ENCODE peak calls at places on chromosome 12, in eight cellular contexts. H, C, I, W, B, Q, Z and K are unnamed samples.

GRCh38 chr12:121226399-121226798 is 16.5 kb downstream of the P2RX4 start:
- DNase-seq in H (no peak), C (no peak), I (no peak), W (no peak), B (no peak), Q (no peak), Z (no peak), K (no peak)

GRCh38 chr12:32418221-32418620 is 18.9 kb downstream of the FGD4 start:
- DNase-seq in H (no peak), C (no peak), I (no peak), W (no peak), B (no peak), Q (no peak), Z (no peak), K (no peak)

GRCh38 chr12:104370989-104371870 is 67.7 kb downstream of the EID3 start:
- DNase-seq in H (peak; percentile 54), C (no peak), I (no peak), W (no peak), B (peak; percentile 62), Q (no peak), Z (no peak), K (no peak)

GRCh38 chr12:45232771-45233372 is 17.0 kb downstream of the ANO6 start:
- DNase-seq in H (peak; percentile 89), C (no peak), I (peak; percentile 17), W (peak; percentile 63), B (peak; percentile 79), Q (peak; percentile 93), Z (no peak), K (no peak)

GRCh38 chr12:19826988-19827550 is 387.8 kb downstream of the AEBP2 start:
- DNase-seq in H (peak; percentile 21), C (no peak), I (no peak), W (no peak), B (no peak), Q (no peak), Z (no peak), K (no peak)

GRCh38 chr12:32091696-32092095 is 15.0 kb upstream of the BICD1 start:
- DNase-seq in H (no peak), C (no peak), I (no peak), W (no peak), B (no peak), Q (no peak), Z (no peak), K (no peak)

GRCh38 chr12:112908548-112908947 is 1.8 kb downstream of the OAS1 start:
- DNase-seq in H (no peak), C (no peak), I (no peak), W (peak; percentile 7), B (no peak), Q (no peak), Z (no peak), K (no peak)

GRCh38 chr12:27573972-27574371 is 50.0 kb downstream of the PPFIBP1 start:
- DNase-seq in H (peak; percentile 85), C (no peak), I (no peak), W (no peak), B (peak; percentile 81), Q (peak; percentile 57), Z (no peak), K (no peak)

GRCh38 chr12:109762673-109763191 is 49.1 kb downstream of the FAM222A start:
- DNase-seq in H (no peak), C (no peak), I (no peak), W (no peak), B (no peak), Q (no peak), Z (no peak), K (peak; percentile 5)

GRCh38 chr12:115947696-115948062 is 329.8 kb downstream of the MED13L start:
- DNase-seq in H (no peak), C (no peak), I (no peak), W (no peak), B (no peak), Q (no peak), Z (no peak), K (no peak)

GRCh38 chr12:112998997-112999767 is 20.9 kb downstream of the OAS2 start:
- DNase-seq in H (no peak), C (no peak), I (no peak), W (no peak), B (no peak), Q (no peak), Z (no peak), K (no peak)

GRCh38 chr12:131642101-131642540 is 68.8 kb upstream of the SFSWAP start:
- DNase-seq in H (no peak), C (no peak), I (peak; percentile 27), W (no peak), B (no peak), Q (no peak), Z (no peak), K (no peak)

GRCh38 chr12:29255061-29255460 is 106.0 kb downstream of the FAR2 start:
- DNase-seq in H (no peak), C (no peak), I (no peak), W (no peak), B (no peak), Q (no peak), Z (no peak), K (no peak)

GRCh38 chr12:116015525-116015924 is 262.0 kb downstream of the MED13L start:
- DNase-seq in H (peak; percentile 75), C (no peak), I (peak; percentile 16), W (no peak), B (peak; percentile 51), Q (peak; percentile 88), Z (peak; percentile 8), K (no peak)

GRCh38 chr12:3827301-3828000 is 45.7 kb downstream of the PARP11 start:
- DNase-seq in H (no peak), C (no peak), I (no peak), W (no peak), B (no peak), Q (no peak), Z (no peak), K (no peak)

GRCh38 chr12:115388139-115388538 is 704.2 kb upstream of the TBX3 start:
- DNase-seq in H (no peak), C (no peak), I (no peak), W (no peak), B (no peak), Q (no peak), Z (no peak), K (no peak)

GRCh38 chr12:63864456-63864709 is 19.9 kb downstream of the SRGAP1 start:
- DNase-seq in H (no peak), C (no peak), I (peak; percentile 20), W (no peak), B (no peak), Q (no peak), Z (no peak), K (no peak)

GRCh38 chr12:64714551-64714968 is 44.6 kb downstream of the GNS start:
- DNase-seq in H (no peak), C (peak; percentile 16), I (no peak), W (no peak), B (no peak), Q (no peak), Z (no peak), K (no peak)

GRCh38 chr12:38761636-38762342 is 143.6 kb downstream of the CPNE8 start:
- DNase-seq in H (no peak), C (no peak), I (no peak), W (no peak), B (no peak), Q (no peak), Z (no peak), K (no peak)

GRCh38 chr12:120010661-120011230 is 21.7 kb downstream of the BICDL1 start:
- DNase-seq in H (no peak), C (peak; percentile 34), I (no peak), W (no peak), B (no peak), Q (no peak), Z (no peak), K (no peak)

GRCh38 chr12:122866950-122867607 is 28.8 kb downstream of the VPS37B start:
- DNase-seq in H (no peak), C (no peak), I (no peak), W (no peak), B (no peak), Q (no peak), Z (peak; percentile 43), K (no peak)

GRCh38 chr12:109744991-109745942 is 31.6 kb downstream of the FAM222A start:
- DNase-seq in H (peak; percentile 5), C (no peak), I (no peak), W (no peak), B (no peak), Q (no peak), Z (no peak), K (no peak)

GRCh38 chr12:58639323-58639934 is 280.9 kb downstream of the LRIG3 start:
- DNase-seq in H (peak; percentile 45), C (no peak), I (no peak), W (no peak), B (no peak), Q (no peak), Z (no peak), K (no peak)

GRCh38 chr12:130546494-130546893 is 169.6 kb downstream of the RIMBP2 start:
- DNase-seq in H (no peak), C (no peak), I (no peak), W (no peak), B (no peak), Q (no peak), Z (no peak), K (no peak)

GRCh38 chr12:124548854-124549378 is 18.5 kb downstream of the NCOR2 start:
- DNase-seq in H (peak; percentile 79), C (no peak), I (no peak), W (peak; percentile 26), B (no peak), Q (peak; percentile 80), Z (no peak), K (no peak)

GRCh38 chr12:32702470-32702869 is 23.4 kb downstream of the DNM1L start:
- DNase-seq in H (no peak), C (no peak), I (no peak), W (no peak), B (no peak), Q (no peak), Z (no peak), K (no peak)

GRCh38 chr12:29428630-29429029 is 47.7 kb upstream of the ERGIC2 start:
- DNase-seq in H (peak; percentile 88), C (no peak), I (no peak), W (no peak), B (no peak), Q (peak; percentile 94), Z (no peak), K (no peak)

GRCh38 chr12:20444595-20445170 is 76.3 kb downstream of the PDE3A start:
- DNase-seq in H (no peak), C (no peak), I (no peak), W (no peak), B (no peak), Q (peak; percentile 39), Z (no peak), K (no peak)

GRCh38 chr12:32158525-32158924 is 51.9 kb downstream of the BICD1 start:
- DNase-seq in H (no peak), C (no peak), I (no peak), W (no peak), B (no peak), Q (no peak), Z (no peak), K (no peak)

GRCh38 chr12:88339254-88339949 is 197.3 kb downstream of the TMTC3 start:
- DNase-seq in H (peak; percentile 36), C (no peak), I (no peak), W (no peak), B (no peak), Q (peak; percentile 68), Z (no peak), K (no peak)

GRCh38 chr12:1972260-1972659 is 32.0 kb downstream of the DCP1B start:
- DNase-seq in H (peak; percentile 24), C (no peak), I (no peak), W (no peak), B (peak; percentile 10), Q (peak; percentile 50), Z (no peak), K (no peak)

GRCh38 chr12:32918890-32919791 is 22.6 kb upstream of the PKP2 start:
- DNase-seq in H (peak; percentile 66), C (no peak), I (peak; percentile 46), W (no peak), B (peak; percentile 37), Q (peak; percentile 17), Z (no peak), K (no peak)

GRCh38 chr12:99985129-99985570 is 414 bp upstream of the ANKS1B start:
- DNase-seq in H (no peak), C (no peak), I (no peak), W (no peak), B (peak; percentile 14), Q (no peak), Z (no peak), K (no peak)

GRCh38 chr12:112131686-112132085 is 6.3 kb downstream of the TRAFD1 start:
- DNase-seq in H (no peak), C (no peak), I (no peak), W (no peak), B (no peak), Q (peak; percentile 61), Z (no peak), K (no peak)